ENCODE peak calls at places on chromosomes 5 and 9, in five cellular contexts. One of them, this sample, is unnamed. For H3K4me1 and H3K36me3, the result is how much of the 10 kb centered on the place peaks cover.

GRCh38 chr5:97534166-97534565 is 351.1 kb upstream of the RIOK2 start:
- DNase-seq in stomach: peak
- DNase-seq in A673: peak
- DNase-seq in prostate gland: peak
- DNase-seq in mammary epithelial cell: peak
- DNase-seq in this sample: no peak

GRCh38 chr5:127352068-127352467 is 61.5 kb downstream of the MEGF10 start:
- DNase-seq in stomach: no peak
- DNase-seq in prostate gland: no peak
- DNase-seq in A673: no peak
- DNase-seq in mammary epithelial cell: no peak
- DNase-seq in this sample: no peak

GRCh38 chr9:94900222-94901018 is 173.9 kb downstream of the AOPEP start:
- DNase-seq in mammary epithelial cell: peak
- DNase-seq in stomach: no peak
- DNase-seq in prostate gland: no peak
- DNase-seq in A673: peak
- DNase-seq in this sample: no peak

GRCh38 chr9:78130004-78130403 is 98.4 kb upstream of the GNAQ start:
- DNase-seq in stomach: no peak
- DNase-seq in prostate gland: no peak
- DNase-seq in A673: peak
- DNase-seq in mammary epithelial cell: peak
- DNase-seq in this sample: peak

GRCh38 chr9:121169094-121169601 is 32.5 kb downstream of the RAB14 start:
- DNase-seq in mammary epithelial cell: no peak
- DNase-seq in A673: peak
- DNase-seq in prostate gland: no peak
- DNase-seq in stomach: no peak
- DNase-seq in this sample: no peak

GRCh38 chr9:92044945-92045344 is 70.3 kb downstream of the SPTLC1 start:
- DNase-seq in A673: no peak
- DNase-seq in prostate gland: no peak
- DNase-seq in stomach: no peak
- DNase-seq in mammary epithelial cell: no peak
- DNase-seq in this sample: no peak

GRCh38 chr9:113868501-113868900 is 7.6 kb upstream of the ZNF618 start:
- DNase-seq in stomach: no peak
- DNase-seq in A673: no peak
- DNase-seq in prostate gland: no peak
- DNase-seq in mammary epithelial cell: no peak
- DNase-seq in this sample: peak

GRCh38 chr9:78311075-78311474 is 14.2 kb downstream of the PSAT1 start:
- DNase-seq in prostate gland: no peak
- DNase-seq in stomach: no peak
- DNase-seq in mammary epithelial cell: no peak
- DNase-seq in A673: no peak
- DNase-seq in this sample: no peak

GRCh38 chr5:150492621-150493020 is 15.3 kb upstream of the NDST1 start:
- DNase-seq in A673: no peak
- DNase-seq in stomach: no peak
- DNase-seq in prostate gland: peak
- DNase-seq in mammary epithelial cell: peak
- DNase-seq in this sample: no peak

GRCh38 chr9:126036881-126037291 is 289.7 kb downstream of the PBX3 start:
- DNase-seq in prostate gland: no peak
- DNase-seq in mammary epithelial cell: no peak
- DNase-seq in A673: no peak
- DNase-seq in stomach: no peak
- DNase-seq in this sample: no peak

GRCh38 chr9:88280816-88281382 is 107.3 kb upstream of the SPIN1 start:
- DNase-seq in mammary epithelial cell: no peak
- DNase-seq in A673: no peak
- DNase-seq in prostate gland: no peak
- DNase-seq in stomach: no peak
- DNase-seq in this sample: no peak

GRCh38 chr5:89968870-89969472 is 440.6 kb downstream of the CETN3 start:
- DNase-seq in A673: peak
- DNase-seq in prostate gland: peak
- DNase-seq in stomach: no peak
- DNase-seq in mammary epithelial cell: no peak
- DNase-seq in this sample: peak

DNA sequence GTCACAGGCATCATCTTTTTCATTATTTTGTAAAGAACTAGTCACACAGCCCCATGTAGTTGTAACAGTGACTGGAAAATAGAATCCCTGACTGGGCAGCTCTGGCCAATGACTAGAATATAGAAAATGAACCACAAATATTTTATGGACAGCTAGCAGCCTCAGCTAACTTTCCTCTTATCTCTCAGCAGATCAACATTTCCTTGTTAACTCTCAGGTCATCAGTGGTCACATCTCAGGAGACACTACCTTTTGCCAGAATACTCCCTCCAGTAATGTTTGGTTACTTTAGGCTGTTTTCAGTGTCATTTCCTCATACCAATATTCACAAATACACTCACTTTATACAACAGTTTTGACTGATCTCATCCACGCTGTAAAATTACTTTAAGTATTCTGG is 43.9 kb downstream of the FAM169A start:
- DNase-seq in mammary epithelial cell: no peak
- DNase-seq in prostate gland: no peak
- DNase-seq in A673: no peak
- DNase-seq in stomach: no peak
- DNase-seq in this sample: no peak
- H3K4me1 ChIP-seq in mammary epithelial cell: under half
- H3K4me1 ChIP-seq in prostate gland: under half
- H3K4me1 ChIP-seq in A673: under half
- H3K4me1 ChIP-seq in stomach: under half
- H3K4me1 ChIP-seq in this sample: under half

GRCh38 chr5:172186114-172186695 is 1.8 kb downstream of the STK10 start:
- DNase-seq in mammary epithelial cell: no peak
- DNase-seq in A673: no peak
- DNase-seq in prostate gland: no peak
- DNase-seq in stomach: no peak
- DNase-seq in this sample: no peak

GRCh38 chr5:172185096-172185461 is 2.9 kb downstream of the STK10 start:
- DNase-seq in A673: no peak
- DNase-seq in mammary epithelial cell: no peak
- DNase-seq in prostate gland: no peak
- DNase-seq in stomach: no peak
- DNase-seq in this sample: no peak

GRCh38 chr5:172180936-172181335 is 7.1 kb downstream of the STK10 start:
- DNase-seq in prostate gland: no peak
- DNase-seq in mammary epithelial cell: no peak
- DNase-seq in A673: no peak
- DNase-seq in stomach: no peak
- DNase-seq in this sample: no peak

GRCh38 chr5:172182291-172182690 is 5.7 kb downstream of the STK10 start:
- DNase-seq in prostate gland: no peak
- DNase-seq in stomach: no peak
- DNase-seq in mammary epithelial cell: no peak
- DNase-seq in A673: no peak
- DNase-seq in this sample: no peak

DNA sequence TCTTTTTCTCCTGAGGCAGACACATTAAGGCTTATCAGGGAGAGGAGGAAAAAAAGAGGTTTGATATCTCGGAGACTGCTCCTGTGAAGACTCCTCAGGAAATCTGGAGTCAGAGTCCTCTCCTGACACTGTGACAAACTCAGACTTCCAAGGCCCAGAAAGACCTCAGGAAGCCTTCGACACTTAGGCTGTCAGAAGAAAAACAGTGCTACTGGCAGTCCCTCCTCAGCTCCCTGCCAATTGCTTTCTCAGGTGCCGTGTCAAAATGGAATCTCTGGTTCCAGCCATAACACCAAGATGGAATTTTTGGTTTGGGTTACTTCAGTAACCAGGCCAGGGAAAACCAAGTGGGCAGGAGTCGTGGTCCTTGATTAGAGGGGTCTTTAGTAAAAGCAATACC is 4.1 kb downstream of the STK10 start:
- DNase-seq in stomach: no peak
- DNase-seq in prostate gland: no peak
- DNase-seq in mammary epithelial cell: no peak
- DNase-seq in A673: no peak
- DNase-seq in this sample: no peak
- H3K27ac ChIP-seq in stomach: peak
- H3K27ac ChIP-seq in prostate gland: no peak
- H3K27ac ChIP-seq in mammary epithelial cell: no peak
- H3K27ac ChIP-seq in A673: no peak
- H3K27ac ChIP-seq in this sample: no peak

GRCh38 chr9:106921989-106922388 is 59.0 kb downstream of the ZNF462 start:
- DNase-seq in A673: no peak
- DNase-seq in stomach: no peak
- DNase-seq in mammary epithelial cell: no peak
- DNase-seq in prostate gland: no peak
- DNase-seq in this sample: no peak
- H3K36me3 ChIP-seq in A673: under half
- H3K36me3 ChIP-seq in stomach: under half
- H3K36me3 ChIP-seq in mammary epithelial cell: under half
- H3K36me3 ChIP-seq in prostate gland: under half
- H3K36me3 ChIP-seq in this sample: under half

GRCh38 chr5:140575309-140575708 is 10.7 kb downstream of the SLC35A4 start:
- DNase-seq in mammary epithelial cell: peak
- DNase-seq in prostate gland: peak
- DNase-seq in A673: no peak
- DNase-seq in stomach: peak
- DNase-seq in this sample: peak
- H3K4me1 ChIP-seq in mammary epithelial cell: under half
- H3K4me1 ChIP-seq in prostate gland: under half
- H3K4me1 ChIP-seq in A673: under half
- H3K4me1 ChIP-seq in stomach: under half
- H3K4me1 ChIP-seq in this sample: under half

GRCh38 chr9:21615018-21615417 is 132.9 kb upstream of the IFNE start:
- DNase-seq in stomach: no peak
- DNase-seq in mammary epithelial cell: no peak
- DNase-seq in prostate gland: no peak
- DNase-seq in A673: no peak
- DNase-seq in this sample: no peak
- H3K27ac ChIP-seq in stomach: no peak
- H3K27ac ChIP-seq in mammary epithelial cell: peak
- H3K27ac ChIP-seq in prostate gland: no peak
- H3K27ac ChIP-seq in A673: no peak
- H3K27ac ChIP-seq in this sample: no peak

GRCh38 chr9:129002989-129003388 is 25.1 kb downstream of the SH3GLB2 start:
- DNase-seq in A673: no peak
- DNase-seq in stomach: no peak
- DNase-seq in prostate gland: no peak
- DNase-seq in mammary epithelial cell: no peak
- DNase-seq in this sample: no peak

GRCh38 chr9:129007766-129008468 is 20.2 kb downstream of the SH3GLB2 start:
- DNase-seq in mammary epithelial cell: peak
- DNase-seq in stomach: no peak
- DNase-seq in prostate gland: no peak
- DNase-seq in A673: no peak
- DNase-seq in this sample: no peak

GRCh38 chr9:129006328-129007034 is 21.6 kb downstream of the SH3GLB2 start:
- DNase-seq in A673: peak
- DNase-seq in mammary epithelial cell: peak
- DNase-seq in stomach: peak
- DNase-seq in prostate gland: peak
- DNase-seq in this sample: peak

GRCh38 chr9:129007035-129007765 is 20.9 kb downstream of the SH3GLB2 start:
- DNase-seq in prostate gland: no peak
- DNase-seq in stomach: no peak
- DNase-seq in mammary epithelial cell: no peak
- DNase-seq in A673: no peak
- DNase-seq in this sample: no peak

GRCh38 chr9:129005336-129005997 is 22.7 kb downstream of the SH3GLB2 start:
- DNase-seq in prostate gland: no peak
- DNase-seq in stomach: no peak
- DNase-seq in A673: no peak
- DNase-seq in mammary epithelial cell: no peak
- DNase-seq in this sample: no peak
- H3K36me3 ChIP-seq in prostate gland: under half
- H3K36me3 ChIP-seq in stomach: half or more
- H3K36me3 ChIP-seq in A673: half or more
- H3K36me3 ChIP-seq in mammary epithelial cell: under half
- H3K36me3 ChIP-seq in this sample: half or more

GRCh38 chr5:134093351-134093750 is 21.1 kb upstream of the TCF7 start:
- DNase-seq in mammary epithelial cell: no peak
- DNase-seq in prostate gland: no peak
- DNase-seq in stomach: no peak
- DNase-seq in A673: no peak
- DNase-seq in this sample: no peak

GRCh38 chr5:134092875-134093274 is 21.6 kb upstream of the TCF7 start:
- DNase-seq in A673: no peak
- DNase-seq in prostate gland: no peak
- DNase-seq in mammary epithelial cell: peak
- DNase-seq in stomach: peak
- DNase-seq in this sample: no peak

GRCh38 chr5:134097221-134097620 is 17.3 kb upstream of the TCF7 start:
- DNase-seq in A673: no peak
- DNase-seq in stomach: no peak
- DNase-seq in mammary epithelial cell: no peak
- DNase-seq in prostate gland: no peak
- DNase-seq in this sample: no peak

GRCh38 chr5:134095887-134096589 is 18.4 kb upstream of the TCF7 start:
- DNase-seq in A673: peak
- DNase-seq in mammary epithelial cell: no peak
- DNase-seq in stomach: no peak
- DNase-seq in prostate gland: no peak
- DNase-seq in this sample: no peak

GRCh38 chr5:134095293-134095692 is 19.2 kb upstream of the TCF7 start:
- DNase-seq in stomach: no peak
- DNase-seq in prostate gland: no peak
- DNase-seq in mammary epithelial cell: no peak
- DNase-seq in A673: no peak
- DNase-seq in this sample: no peak
- H3K4me1 ChIP-seq in stomach: under half
- H3K4me1 ChIP-seq in prostate gland: under half
- H3K4me1 ChIP-seq in mammary epithelial cell: under half
- H3K4me1 ChIP-seq in A673: under half
- H3K4me1 ChIP-seq in this sample: under half

GRCh38 chr9:130201399-130201873 is 29.2 kb downstream of the NCS1 start:
- DNase-seq in stomach: no peak
- DNase-seq in mammary epithelial cell: no peak
- DNase-seq in prostate gland: peak
- DNase-seq in A673: no peak
- DNase-seq in this sample: peak
- H3K27ac ChIP-seq in stomach: no peak
- H3K27ac ChIP-seq in mammary epithelial cell: no peak
- H3K27ac ChIP-seq in prostate gland: peak
- H3K27ac ChIP-seq in A673: no peak
- H3K27ac ChIP-seq in this sample: peak

GRCh38 chr9:2740616-2741015 is 23.3 kb downstream of the KCNV2 start:
- DNase-seq in stomach: no peak
- DNase-seq in mammary epithelial cell: no peak
- DNase-seq in A673: no peak
- DNase-seq in prostate gland: no peak
- DNase-seq in this sample: no peak
- H3K36me3 ChIP-seq in stomach: under half
- H3K36me3 ChIP-seq in mammary epithelial cell: under half
- H3K36me3 ChIP-seq in A673: under half
- H3K36me3 ChIP-seq in prostate gland: under half
- H3K36me3 ChIP-seq in this sample: under half

This sample was measured in thyroid gland.